ENCODE peak calls at places on chromosomes 2 and 18, in ten cellular contexts. T is astrocyte of the cerebellum; S is germinal center; N is ovary; R is activated naive CD4-positive, alpha-beta T cell treated with Interleukin-2 at 50 U/mL for 16 hours; O is head of caudate nucleus; E is stimulated activated effector memory CD8-positive, alpha-beta T cell treated with anti-CD3 and anti-CD28 coated beads, Interleukin-12 subunit alpha, Interleukin-12 subunit beta, amount 100 ng/mL, for 72 hours; K is GM23248; U is NCI-H526; X is uterus. D is an unnamed sample.

GRCh38 chr2:234632527-234633391 is 135.9 kb upstream of the ARL4C start:
- DNase-seq in T (peak), S (no peak), N (no peak), R (no peak), O (no peak), E (peak), K (peak), U (no peak), X (no peak), D (no peak)

GRCh38 chr2:172438741-172439508 is 11.5 kb downstream of the ITGA6 start:
- DNase-seq in T (no peak), S (no peak), N (no peak), R (no peak), O (no peak), E (no peak), K (peak), U (no peak), X (no peak), D (no peak)

GRCh38 chr2:190713476-190713875 is 64.6 kb downstream of the NAB1 start:
- DNase-seq in T (no peak), S (no peak), N (no peak), R (no peak), O (no peak), E (no peak), K (no peak), U (no peak), X (no peak), D (no peak)

GRCh38 chr18:36064027-36064808 is 3.1 kb downstream of the RPRD1A start:
- DNase-seq in T (no peak), S (no peak), N (no peak), R (no peak), O (no peak), E (no peak), K (no peak), U (no peak), X (no peak), D (no peak)

GRCh38 chr2:85753525-85754312 is at the start of gene ATOH8:
- DNase-seq in T (no peak), S (peak), N (peak), R (peak), O (peak), E (no peak), K (peak), U (peak), X (peak), D (no peak)

GRCh38 chr18:13178976-13179375 is 39.6 kb upstream of the LDLRAD4 start:
- DNase-seq in T (no peak), S (no peak), N (no peak), R (peak), O (no peak), E (peak), K (no peak), U (no peak), X (no peak), D (no peak)

GRCh38 chr2:229731916-229732315 is 17.6 kb upstream of the DNER start:
- DNase-seq in T (no peak), S (no peak), N (no peak), R (no peak), O (no peak), E (no peak), K (peak), U (no peak), X (no peak), D (no peak)

GRCh38 chr2:100106460-100106859 is 35.9 kb downstream of the AFF3 start:
- DNase-seq in T (no peak), S (no peak), N (peak), R (no peak), O (no peak), E (no peak), K (no peak), U (no peak), X (peak), D (no peak)

GRCh38 chr2:127048618-127048935 is 58.4 kb downstream of the BIN1 start:
- DNase-seq in T (no peak), S (no peak), N (peak), R (no peak), O (peak), E (no peak), K (no peak), U (no peak), X (no peak), D (no peak)

GRCh38 chr2:42127425-42128424 is 41.4 kb upstream of the EML4 start:
- DNase-seq in T (no peak), S (no peak), N (no peak), R (no peak), O (no peak), E (no peak), K (no peak), U (no peak), X (no peak), D (no peak)

GRCh38 chr2:222448806-222449205 is 24.5 kb downstream of the SGPP2 start:
- DNase-seq in T (no peak), S (no peak), N (peak), R (no peak), O (no peak), E (no peak), K (peak), U (no peak), X (peak), D (no peak)

GRCh38 chr2:226611944-226612318 is 187.7 kb downstream of the IRS1 start:
- DNase-seq in T (no peak), S (no peak), N (no peak), R (no peak), O (no peak), E (no peak), K (peak), U (no peak), X (no peak), D (no peak)

GRCh38 chr2:18047896-18048657 is 169.6 kb downstream of the KCNS3 start:
- DNase-seq in T (no peak), S (no peak), N (no peak), R (no peak), O (no peak), E (no peak), K (peak), U (no peak), X (no peak), D (no peak)

GRCh38 chr2:35168351-35168750 is 1187.2 kb upstream of the CRIM1 start:
- DNase-seq in T (no peak), S (no peak), N (no peak), R (no peak), O (no peak), E (no peak), K (no peak), U (peak), X (no peak), D (no peak)

GRCh38 chr18:55587341-55588000 is 521 bp downstream of the TCF4 start:
- DNase-seq in T (no peak), S (peak), N (peak), R (no peak), O (no peak), E (no peak), K (peak), U (peak), X (peak), D (no peak)

GRCh38 chr2:214671330-214671850 is 138.1 kb downstream of the BARD1 start:
- DNase-seq in T (no peak), S (no peak), N (no peak), R (no peak), O (no peak), E (no peak), K (no peak), U (peak), X (no peak), D (no peak)

GRCh38 chr2:61109291-61109690 is 43.6 kb downstream of the SANBR start:
- DNase-seq in T (no peak), S (no peak), N (no peak), R (no peak), O (no peak), E (no peak), K (no peak), U (no peak), X (no peak), D (no peak)

GRCh38 chr2:25362564-25363145 is 20.9 kb upstream of the DNMT3A start:
- DNase-seq in T (no peak), S (peak), N (no peak), R (peak), O (peak), E (peak), K (peak), U (peak), X (no peak), D (no peak)

GRCh38 chr2:162636206-162636728 is 202.3 kb downstream of the KCNH7 start:
- DNase-seq in T (peak), S (no peak), N (no peak), R (no peak), O (no peak), E (no peak), K (no peak), U (no peak), X (no peak), D (no peak)

GRCh38 chr2:81195017-81195773 is 890.6 kb upstream of the LRRTM1 start:
- DNase-seq in T (no peak), S (no peak), N (no peak), R (no peak), O (no peak), E (no peak), K (no peak), U (no peak), X (no peak), D (no peak)

GRCh38 chr2:173741715-173742114 is 223.5 kb downstream of the SP3 start:
- DNase-seq in T (no peak), S (no peak), N (no peak), R (no peak), O (no peak), E (no peak), K (peak), U (no peak), X (no peak), D (no peak)

GRCh38 chr18:73270919-73271318 is 403.1 kb upstream of the NETO1 start:
- DNase-seq in T (no peak), S (no peak), N (no peak), R (no peak), O (no peak), E (no peak), K (no peak), U (no peak), X (no peak), D (no peak)

GRCh38 chr18:58520964-58521363 is 107.9 kb downstream of the ALPK2 start:
- DNase-seq in T (no peak), S (no peak), N (no peak), R (peak), O (no peak), E (no peak), K (peak), U (no peak), X (no peak), D (no peak)

GRCh38 chr2:232857158-232857563 is 12.9 kb upstream of the SNORC start:
- DNase-seq in T (no peak), S (no peak), N (no peak), R (no peak), O (no peak), E (no peak), K (peak), U (no peak), X (no peak), D (no peak)

GRCh38 chr18:39454866-39455265 is 1889.3 kb upstream of the CELF4 start:
- DNase-seq in T (no peak), S (no peak), N (no peak), R (no peak), O (no peak), E (no peak), K (no peak), U (no peak), X (no peak), D (no peak)

GRCh38 chr2:46087492-46087891 is 209.7 kb upstream of the EPAS1 start:
- DNase-seq in T (no peak), S (no peak), N (no peak), R (no peak), O (no peak), E (no peak), K (no peak), U (no peak), X (no peak), D (no peak)

GRCh38 chr18:22169011-22169888 is at the start of gene GATA6:
- DNase-seq in T (peak), S (peak), N (peak), R (peak), O (no peak), E (peak), K (peak), U (peak), X (peak), D (no peak)

GRCh38 chr18:77086034-77086433 is 46.5 kb downstream of the MBP start:
- DNase-seq in T (no peak), S (no peak), N (no peak), R (no peak), O (no peak), E (no peak), K (peak), U (no peak), X (no peak), D (no peak)

GRCh38 chr2:120175000-120175581 is 48.1 kb downstream of the TMEM185B start:
- DNase-seq in T (peak), S (peak), N (no peak), R (no peak), O (no peak), E (no peak), K (peak), U (peak), X (no peak), D (no peak)

GRCh38 chr18:21760321-21760720 is 19.7 kb downstream of the MIB1 start:
- DNase-seq in T (peak), S (no peak), N (no peak), R (no peak), O (no peak), E (no peak), K (peak), U (no peak), X (no peak), D (no peak)

GRCh38 chr2:15840173-15840572 is 100.2 kb upstream of the MYCN start:
- DNase-seq in T (no peak), S (no peak), N (no peak), R (no peak), O (no peak), E (no peak), K (no peak), U (no peak), X (no peak), D (no peak)

GRCh38 chr2:6080837-6081541 is 388.8 kb downstream of the SOX11 start:
- DNase-seq in T (no peak), S (no peak), N (no peak), R (no peak), O (peak), E (no peak), K (no peak), U (no peak), X (no peak), D (no peak)

GRCh38 chr2:179553382-179553781 is 288.8 kb upstream of the SESTD1 start:
- DNase-seq in T (no peak), S (no peak), N (no peak), R (no peak), O (no peak), E (no peak), K (no peak), U (no peak), X (no peak), D (no peak)

D was measured in GOT3.